ENCODE peak calls at places on chromosomes 4 and X, in nine cellular contexts. One of them, this sample, is unnamed.
A peak's percentile ranks its signal among the peaks of the same experiment; 100 is the strongest.

GRCh38 chr4:128981377-128981776 is 112.0 kb downstream of the SCLT1 start:
- DNase-seq in Panc1: no peak
- DNase-seq in WTC11: no peak
- DNase-seq in lung: no peak
- DNase-seq in fibroblast of lung: no peak
- DNase-seq in glutamatergic neuron: no peak
- DNase-seq in neural crest cell: no peak
- DNase-seq in natural killer cell: no peak
- DNase-seq in Caco-2: no peak
- DNase-seq in this sample: no peak

GRCh38 chr4:37389967-37390580 is 145.5 kb downstream of the NWD2 start:
- DNase-seq in glutamatergic neuron: no peak
- DNase-seq in neural crest cell: peak; percentile 50
- DNase-seq in Caco-2: no peak
- DNase-seq in natural killer cell: no peak
- DNase-seq in fibroblast of lung: peak; percentile 26
- DNase-seq in WTC11: peak; percentile 16
- DNase-seq in lung: no peak
- DNase-seq in Panc1: peak; percentile 32
- DNase-seq in this sample: no peak

GRCh38 chrX:134601240-134601639 is 57.0 kb downstream of the PLAC1 start:
- DNase-seq in fibroblast of lung: peak; percentile 49
- DNase-seq in glutamatergic neuron: no peak
- DNase-seq in Panc1: no peak
- DNase-seq in lung: no peak
- DNase-seq in WTC11: no peak
- DNase-seq in natural killer cell: no peak
- DNase-seq in Caco-2: no peak
- DNase-seq in neural crest cell: no peak
- DNase-seq in this sample: no peak

GRCh38 chr4:170656506-170656905 is 566.8 kb upstream of the AADAT start:
- DNase-seq in glutamatergic neuron: no peak
- DNase-seq in neural crest cell: no peak
- DNase-seq in natural killer cell: no peak
- DNase-seq in Panc1: no peak
- DNase-seq in lung: no peak
- DNase-seq in WTC11: no peak
- DNase-seq in Caco-2: no peak
- DNase-seq in fibroblast of lung: no peak
- DNase-seq in this sample: no peak

GRCh38 chr4:77020017-77020416 is 55.8 kb downstream of the CCNI start:
- DNase-seq in Panc1: no peak
- DNase-seq in lung: no peak
- DNase-seq in Caco-2: no peak
- DNase-seq in neural crest cell: no peak
- DNase-seq in WTC11: no peak
- DNase-seq in glutamatergic neuron: no peak
- DNase-seq in fibroblast of lung: no peak
- DNase-seq in natural killer cell: no peak
- DNase-seq in this sample: no peak

GRCh38 chr4:159856451-159856850 is 753.6 kb downstream of the RAPGEF2 start:
- DNase-seq in WTC11: no peak
- DNase-seq in neural crest cell: no peak
- DNase-seq in Panc1: no peak
- DNase-seq in glutamatergic neuron: no peak
- DNase-seq in lung: no peak
- DNase-seq in natural killer cell: no peak
- DNase-seq in Caco-2: no peak
- DNase-seq in fibroblast of lung: peak; percentile 21
- DNase-seq in this sample: no peak

GRCh38 chrX:37896491-37896890 is 49.1 kb upstream of the DYNLT3 start:
- DNase-seq in Caco-2: no peak
- DNase-seq in lung: no peak
- DNase-seq in Panc1: no peak
- DNase-seq in natural killer cell: no peak
- DNase-seq in glutamatergic neuron: no peak
- DNase-seq in WTC11: no peak
- DNase-seq in fibroblast of lung: no peak
- DNase-seq in neural crest cell: no peak
- DNase-seq in this sample: no peak

GRCh38 chr4:181619651-181620050 is 623.6 kb upstream of the TENM3 start:
- DNase-seq in fibroblast of lung: no peak
- DNase-seq in WTC11: no peak
- DNase-seq in glutamatergic neuron: no peak
- DNase-seq in natural killer cell: no peak
- DNase-seq in lung: no peak
- DNase-seq in Panc1: no peak
- DNase-seq in Caco-2: no peak
- DNase-seq in neural crest cell: no peak
- DNase-seq in this sample: no peak

GRCh38 chr4:78372282-78372988 is 179.1 kb upstream of the ANXA3 start:
- DNase-seq in natural killer cell: no peak
- DNase-seq in lung: no peak
- DNase-seq in glutamatergic neuron: no peak
- DNase-seq in neural crest cell: no peak
- DNase-seq in WTC11: no peak
- DNase-seq in Panc1: no peak
- DNase-seq in fibroblast of lung: no peak
- DNase-seq in Caco-2: no peak
- DNase-seq in this sample: no peak

GRCh38 chr4:21656832-21657231 is 291.7 kb downstream of the KCNIP4 start:
- DNase-seq in Caco-2: no peak
- DNase-seq in fibroblast of lung: peak; percentile 48
- DNase-seq in neural crest cell: no peak
- DNase-seq in lung: no peak
- DNase-seq in glutamatergic neuron: no peak
- DNase-seq in Panc1: no peak
- DNase-seq in natural killer cell: no peak
- DNase-seq in WTC11: no peak
- DNase-seq in this sample: no peak

GRCh38 chr4:156673483-156673882 is 298.1 kb downstream of the PDGFC start:
- DNase-seq in natural killer cell: no peak
- DNase-seq in neural crest cell: no peak
- DNase-seq in WTC11: no peak
- DNase-seq in lung: no peak
- DNase-seq in fibroblast of lung: peak; percentile 83
- DNase-seq in Caco-2: no peak
- DNase-seq in Panc1: no peak
- DNase-seq in glutamatergic neuron: no peak
- DNase-seq in this sample: no peak

GRCh38 chr4:97910005-97910404 is 233.3 kb downstream of the STPG2 start:
- DNase-seq in natural killer cell: no peak
- DNase-seq in WTC11: peak; percentile 26
- DNase-seq in Panc1: no peak
- DNase-seq in lung: no peak
- DNase-seq in glutamatergic neuron: no peak
- DNase-seq in fibroblast of lung: no peak
- DNase-seq in Caco-2: no peak
- DNase-seq in neural crest cell: no peak
- DNase-seq in this sample: no peak
- TF ChIP-seq CTCF in natural killer cell: no peak
- TF ChIP-seq CTCF in WTC11: no peak
- TF ChIP-seq CTCF in Panc1: no peak
- TF ChIP-seq CTCF in lung: no peak
- TF ChIP-seq CTCF in glutamatergic neuron: no peak
- TF ChIP-seq CTCF in fibroblast of lung: no peak
- TF ChIP-seq CTCF in Caco-2: no peak
- TF ChIP-seq CTCF in neural crest cell: peak; percentile 32
- TF ChIP-seq CTCF in this sample: no peak

DNA sequence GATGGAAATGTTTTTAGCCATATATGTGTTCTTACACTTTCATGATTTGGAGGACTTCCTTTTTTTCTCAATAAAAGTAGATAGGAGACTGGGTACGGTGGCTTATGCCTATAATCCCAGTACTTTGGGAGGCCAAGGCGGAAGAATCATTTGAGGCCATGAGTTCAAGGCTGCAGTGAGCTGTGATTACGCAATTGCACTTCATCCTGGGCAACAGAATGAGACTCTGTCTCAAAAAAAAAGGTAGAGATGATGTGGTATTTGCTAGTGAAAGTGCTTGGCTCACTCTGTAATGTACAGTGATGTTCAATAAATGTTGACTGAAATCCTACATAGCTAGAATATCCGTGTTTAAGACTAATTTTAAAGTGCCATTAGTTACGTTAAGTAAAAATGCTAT is 27.4 kb downstream of the KLHL2 start:
- DNase-seq in Panc1: no peak
- DNase-seq in neural crest cell: no peak
- DNase-seq in fibroblast of lung: no peak
- DNase-seq in natural killer cell: no peak
- DNase-seq in glutamatergic neuron: no peak
- DNase-seq in Caco-2: no peak
- DNase-seq in lung: no peak
- DNase-seq in WTC11: no peak
- DNase-seq in this sample: no peak
- TF ChIP-seq CTCF in Panc1: no peak
- TF ChIP-seq CTCF in neural crest cell: no peak
- TF ChIP-seq CTCF in fibroblast of lung: no peak
- TF ChIP-seq CTCF in natural killer cell: no peak
- TF ChIP-seq CTCF in glutamatergic neuron: no peak
- TF ChIP-seq CTCF in Caco-2: no peak
- TF ChIP-seq CTCF in lung: no peak
- TF ChIP-seq CTCF in WTC11: no peak
- TF ChIP-seq CTCF in this sample: no peak

DNA sequence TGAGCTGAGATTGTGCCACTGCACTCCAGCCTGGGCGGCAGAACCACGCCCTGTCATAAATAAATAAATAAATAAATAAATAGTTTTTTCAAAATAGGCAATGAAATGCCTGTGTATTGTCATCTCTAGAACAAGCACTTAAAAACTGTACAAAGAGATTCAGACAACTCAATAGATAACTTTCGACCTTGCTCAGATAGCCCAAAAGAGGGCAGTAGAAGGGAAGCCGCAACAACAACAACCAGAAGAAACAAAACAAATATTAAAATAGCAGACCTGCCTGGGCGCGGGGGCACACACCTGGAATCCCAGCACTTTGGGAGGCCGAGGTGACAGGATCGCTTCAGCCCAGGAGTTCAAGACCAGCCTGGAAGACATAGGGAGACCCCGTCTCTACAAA is 9.4 kb upstream of the CLDN34 start:
- DNase-seq in WTC11: no peak
- DNase-seq in natural killer cell: no peak
- DNase-seq in Panc1: no peak
- DNase-seq in lung: no peak
- DNase-seq in fibroblast of lung: no peak
- DNase-seq in neural crest cell: no peak
- DNase-seq in glutamatergic neuron: no peak
- DNase-seq in Caco-2: no peak
- DNase-seq in this sample: no peak
- TF ChIP-seq CTCF in WTC11: no peak
- TF ChIP-seq CTCF in natural killer cell: no peak
- TF ChIP-seq CTCF in Panc1: no peak
- TF ChIP-seq CTCF in lung: no peak
- TF ChIP-seq CTCF in fibroblast of lung: no peak
- TF ChIP-seq CTCF in neural crest cell: no peak
- TF ChIP-seq CTCF in glutamatergic neuron: no peak
- TF ChIP-seq CTCF in Caco-2: no peak
- TF ChIP-seq CTCF in this sample: no peak

GRCh38 chr4:98833384-98833783 is 95.5 kb downstream of the EIF4E start:
- DNase-seq in Caco-2: no peak
- DNase-seq in neural crest cell: no peak
- DNase-seq in glutamatergic neuron: no peak
- DNase-seq in lung: no peak
- DNase-seq in natural killer cell: no peak
- DNase-seq in fibroblast of lung: no peak
- DNase-seq in WTC11: no peak
- DNase-seq in Panc1: no peak
- DNase-seq in this sample: no peak

GRCh38 chr4:98827661-98828060 is 101.3 kb downstream of the EIF4E start:
- DNase-seq in WTC11: no peak
- DNase-seq in neural crest cell: no peak
- DNase-seq in fibroblast of lung: no peak
- DNase-seq in Caco-2: no peak
- DNase-seq in glutamatergic neuron: no peak
- DNase-seq in natural killer cell: no peak
- DNase-seq in lung: no peak
- DNase-seq in Panc1: no peak
- DNase-seq in this sample: no peak

GRCh38 chr4:98828801-98829200 is 100.1 kb downstream of the EIF4E start:
- DNase-seq in natural killer cell: no peak
- DNase-seq in neural crest cell: no peak
- DNase-seq in glutamatergic neuron: no peak
- DNase-seq in WTC11: peak; percentile 23
- DNase-seq in Caco-2: peak; percentile 41
- DNase-seq in Panc1: no peak
- DNase-seq in lung: no peak
- DNase-seq in fibroblast of lung: peak; percentile 3
- DNase-seq in this sample: peak; percentile 14
- TF ChIP-seq CTCF in natural killer cell: no peak
- TF ChIP-seq CTCF in neural crest cell: no peak
- TF ChIP-seq CTCF in glutamatergic neuron: no peak
- TF ChIP-seq CTCF in WTC11: no peak
- TF ChIP-seq CTCF in Caco-2: no peak
- TF ChIP-seq CTCF in Panc1: peak; percentile 36
- TF ChIP-seq CTCF in lung: no peak
- TF ChIP-seq CTCF in fibroblast of lung: peak; percentile 11
- TF ChIP-seq CTCF in this sample: no peak

DNA sequence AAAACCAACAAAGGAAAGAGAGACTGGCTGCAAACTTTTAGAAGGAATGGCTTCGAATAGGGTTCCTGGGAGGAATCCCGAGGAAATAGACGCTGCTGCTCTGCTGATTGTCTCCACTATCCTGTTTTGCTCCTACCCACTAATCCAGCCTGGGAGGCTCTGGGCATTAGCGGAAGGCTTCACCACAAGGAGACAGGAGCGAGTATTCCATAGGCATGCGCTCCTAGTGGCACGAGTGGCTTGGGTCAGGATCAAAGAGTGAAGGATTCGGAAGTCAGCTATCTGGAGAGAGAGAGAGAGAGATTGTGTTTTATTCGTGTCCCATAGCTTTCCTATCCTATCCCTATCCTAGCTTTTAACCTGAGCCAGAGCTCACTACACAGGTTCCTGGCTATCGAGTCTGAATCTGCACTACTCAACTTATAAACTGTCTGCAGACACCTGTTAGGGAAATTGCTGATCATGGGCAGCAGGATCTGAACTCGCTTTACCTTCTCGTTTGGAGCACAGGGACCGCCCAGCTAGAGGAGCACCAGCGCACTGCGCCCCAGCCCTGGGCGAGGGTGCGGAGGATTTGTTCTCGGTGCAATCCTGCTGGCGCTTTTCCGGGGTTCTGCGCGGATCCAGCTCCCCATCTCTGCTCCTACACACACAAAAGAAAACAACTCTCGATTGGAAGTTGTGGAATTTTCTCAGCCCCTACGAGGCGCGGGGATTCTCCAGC is 740 bp upstream of the NPY2R start:
- DNase-seq in lung: no peak
- DNase-seq in Panc1: no peak
- DNase-seq in WTC11: peak; percentile 56
- DNase-seq in neural crest cell: peak; percentile 18
- DNase-seq in fibroblast of lung: peak; percentile 4
- DNase-seq in natural killer cell: no peak
- DNase-seq in Caco-2: no peak
- DNase-seq in glutamatergic neuron: peak; percentile 41
- DNase-seq in this sample: no peak
- TF ChIP-seq CTCF in lung: no peak
- TF ChIP-seq CTCF in Panc1: no peak
- TF ChIP-seq CTCF in WTC11: no peak
- TF ChIP-seq CTCF in neural crest cell: peak; percentile 47
- TF ChIP-seq CTCF in fibroblast of lung: peak; percentile 32
- TF ChIP-seq CTCF in natural killer cell: no peak
- TF ChIP-seq CTCF in Caco-2: no peak
- TF ChIP-seq CTCF in glutamatergic neuron: no peak
- TF ChIP-seq CTCF in this sample: no peak